ENCODE peak calls at places on chromosomes 11 and 22, in eight cellular contexts. One of them, this sample, is unnamed.

GRCh38 chr22:42682113-42682851 is 33.1 kb upstream of the CYB5R3 start:
- DNase-seq in SK-N-SH: no peak
- DNase-seq in IMR-90: no peak
- DNase-seq in K562: no peak
- DNase-seq in HCT116: no peak
- DNase-seq in GM12878: no peak
- DNase-seq in A549: no peak
- DNase-seq in HepG2: no peak
- DNase-seq in this sample: no peak

GRCh38 chr22:40517631-40518030 is 118.9 kb downstream of the MRTFA start:
- DNase-seq in IMR-90: no peak
- DNase-seq in HCT116: no peak
- DNase-seq in A549: no peak
- DNase-seq in GM12878: no peak
- DNase-seq in HepG2: no peak
- DNase-seq in SK-N-SH: no peak
- DNase-seq in K562: no peak
- DNase-seq in this sample: no peak

GRCh38 chr22:38467904-38468760 is at the start of gene KDELR3:
- DNase-seq in SK-N-SH: peak
- DNase-seq in HepG2: no peak
- DNase-seq in K562: peak
- DNase-seq in GM12878: no peak
- DNase-seq in A549: peak
- DNase-seq in IMR-90: peak
- DNase-seq in HCT116: peak
- DNase-seq in this sample: no peak

GRCh38 chr11:637593-638507 is 781 bp downstream of the DRD4 start:
- DNase-seq in GM12878: no peak
- DNase-seq in HepG2: no peak
- DNase-seq in HCT116: no peak
- DNase-seq in IMR-90: no peak
- DNase-seq in A549: no peak
- DNase-seq in K562: no peak
- DNase-seq in SK-N-SH: peak
- DNase-seq in this sample: peak

GRCh38 chr22:31846161-31847115 is 92.6 kb downstream of the DEPDC5 start:
- DNase-seq in IMR-90: peak
- DNase-seq in K562: peak
- DNase-seq in GM12878: no peak
- DNase-seq in SK-N-SH: peak
- DNase-seq in A549: peak
- DNase-seq in HCT116: no peak
- DNase-seq in HepG2: no peak
- DNase-seq in this sample: no peak

GRCh38 chr22:29457730-29458129 is 19.3 kb downstream of the RFPL1 start:
- DNase-seq in HCT116: peak
- DNase-seq in K562: peak
- DNase-seq in IMR-90: peak
- DNase-seq in SK-N-SH: peak
- DNase-seq in A549: peak
- DNase-seq in GM12878: peak
- DNase-seq in HepG2: peak
- DNase-seq in this sample: no peak

GRCh38 chr11:61162092-61162935 is 1.1 kb upstream of the VPS37C start:
- DNase-seq in SK-N-SH: peak
- DNase-seq in HepG2: peak
- DNase-seq in K562: peak
- DNase-seq in IMR-90: peak
- DNase-seq in A549: peak
- DNase-seq in HCT116: peak
- DNase-seq in GM12878: no peak
- DNase-seq in this sample: no peak

GRCh38 chr11:73152861-73153483 is 10.9 kb upstream of the FCHSD2 start:
- DNase-seq in K562: no peak
- DNase-seq in A549: no peak
- DNase-seq in GM12878: peak
- DNase-seq in HepG2: no peak
- DNase-seq in SK-N-SH: no peak
- DNase-seq in HCT116: no peak
- DNase-seq in IMR-90: no peak
- DNase-seq in this sample: no peak

GRCh38 chr22:22833059-22833458 is 54.6 kb upstream of the IGLL5 start:
- DNase-seq in SK-N-SH: no peak
- DNase-seq in HepG2: no peak
- DNase-seq in A549: no peak
- DNase-seq in HCT116: no peak
- DNase-seq in K562: no peak
- DNase-seq in GM12878: no peak
- DNase-seq in IMR-90: no peak
- DNase-seq in this sample: no peak

GRCh38 chr11:104366321-104366734 is 202.4 kb upstream of the PDGFD start:
- DNase-seq in A549: no peak
- DNase-seq in SK-N-SH: no peak
- DNase-seq in HCT116: no peak
- DNase-seq in IMR-90: no peak
- DNase-seq in GM12878: no peak
- DNase-seq in K562: peak
- DNase-seq in HepG2: no peak
- DNase-seq in this sample: no peak

GRCh38 chr11:34151916-34152845 is 46.8 kb downstream of the NAT10 start:
- DNase-seq in A549: no peak
- DNase-seq in HCT116: no peak
- DNase-seq in GM12878: no peak
- DNase-seq in SK-N-SH: no peak
- DNase-seq in IMR-90: no peak
- DNase-seq in K562: no peak
- DNase-seq in HepG2: no peak
- DNase-seq in this sample: no peak

GRCh38 chr11:62445314-62445740 is 26.5 kb downstream of the SCGB1A1 start:
- DNase-seq in HCT116: no peak
- DNase-seq in SK-N-SH: no peak
- DNase-seq in GM12878: no peak
- DNase-seq in K562: no peak
- DNase-seq in IMR-90: peak
- DNase-seq in A549: no peak
- DNase-seq in HepG2: no peak
- DNase-seq in this sample: no peak

GRCh38 chr11:2595205-2595604 is 104.6 kb downstream of the KCNQ1OT1 start:
- DNase-seq in K562: no peak
- DNase-seq in IMR-90: no peak
- DNase-seq in GM12878: no peak
- DNase-seq in HepG2: no peak
- DNase-seq in HCT116: no peak
- DNase-seq in A549: no peak
- DNase-seq in SK-N-SH: no peak
- DNase-seq in this sample: no peak
- TF ChIP-seq RAD21 in K562: no peak
- TF ChIP-seq RAD21 in IMR-90: no peak
- TF ChIP-seq RAD21 in GM12878: no peak
- TF ChIP-seq RAD21 in HepG2: no peak
- TF ChIP-seq RAD21 in HCT116: no peak
- TF ChIP-seq RAD21 in A549: no peak
- TF ChIP-seq RAD21 in SK-N-SH: no peak
- TF ChIP-seq RAD21 in this sample: no peak

GRCh38 chr11:19194620-19195308 is 7.0 kb downstream of the CSRP3 start:
- DNase-seq in HepG2: no peak
- DNase-seq in SK-N-SH: no peak
- DNase-seq in HCT116: no peak
- DNase-seq in GM12878: no peak
- DNase-seq in IMR-90: no peak
- DNase-seq in K562: no peak
- DNase-seq in A549: no peak
- DNase-seq in this sample: no peak

GRCh38 chr11:19199037-19199436 is 2.7 kb downstream of the CSRP3 start:
- DNase-seq in IMR-90: no peak
- DNase-seq in GM12878: no peak
- DNase-seq in HepG2: no peak
- DNase-seq in SK-N-SH: no peak
- DNase-seq in K562: no peak
- DNase-seq in A549: no peak
- DNase-seq in HCT116: no peak
- DNase-seq in this sample: no peak

GRCh38 chr11:19191530-19192169 is 10.1 kb downstream of the CSRP3 start:
- DNase-seq in HepG2: peak
- DNase-seq in HCT116: no peak
- DNase-seq in GM12878: no peak
- DNase-seq in A549: no peak
- DNase-seq in SK-N-SH: peak
- DNase-seq in K562: no peak
- DNase-seq in IMR-90: no peak
- DNase-seq in this sample: no peak

GRCh38 chr11:19196458-19196857 is 5.3 kb downstream of the CSRP3 start:
- DNase-seq in HepG2: no peak
- DNase-seq in A549: no peak
- DNase-seq in HCT116: no peak
- DNase-seq in SK-N-SH: no peak
- DNase-seq in IMR-90: no peak
- DNase-seq in K562: no peak
- DNase-seq in GM12878: no peak
- DNase-seq in this sample: no peak

DNA sequence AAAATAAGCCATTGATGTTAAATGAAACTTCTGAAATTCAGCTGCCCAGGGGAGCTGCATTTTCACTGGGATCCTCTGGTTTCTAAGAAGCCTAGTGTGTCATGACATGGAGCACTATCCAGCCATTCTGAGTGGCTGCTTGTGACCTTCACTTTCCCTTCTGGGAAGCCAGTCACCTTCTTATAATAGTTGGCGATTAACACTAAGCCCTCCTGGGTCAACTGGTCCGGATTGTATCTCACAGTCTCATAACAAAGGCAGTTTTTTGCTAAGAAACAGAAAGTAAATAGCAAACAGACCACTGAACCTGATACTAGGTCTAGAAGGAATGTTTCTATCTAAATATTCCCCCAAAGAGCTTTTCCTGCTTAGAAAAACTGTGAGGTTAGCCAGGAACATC is 7.9 kb downstream of the CSRP3 start:
- DNase-seq in SK-N-SH: no peak
- DNase-seq in IMR-90: no peak
- DNase-seq in A549: no peak
- DNase-seq in HCT116: no peak
- DNase-seq in K562: no peak
- DNase-seq in GM12878: no peak
- DNase-seq in HepG2: no peak
- DNase-seq in this sample: no peak
- TF ChIP-seq RAD21 in SK-N-SH: no peak
- TF ChIP-seq RAD21 in IMR-90: no peak
- TF ChIP-seq RAD21 in A549: no peak
- TF ChIP-seq RAD21 in HCT116: no peak
- TF ChIP-seq RAD21 in K562: no peak
- TF ChIP-seq RAD21 in GM12878: no peak
- TF ChIP-seq RAD21 in HepG2: no peak
- TF ChIP-seq RAD21 in this sample: no peak

GRCh38 chr11:66409226-66409625 is 11.6 kb upstream of the NPAS4 start:
- DNase-seq in HCT116: no peak
- DNase-seq in GM12878: no peak
- DNase-seq in A549: no peak
- DNase-seq in IMR-90: no peak
- DNase-seq in SK-N-SH: no peak
- DNase-seq in HepG2: no peak
- DNase-seq in K562: no peak
- DNase-seq in this sample: no peak

GRCh38 chr11:66407651-66408050 is 13.2 kb upstream of the NPAS4 start:
- DNase-seq in IMR-90: no peak
- DNase-seq in GM12878: no peak
- DNase-seq in HepG2: no peak
- DNase-seq in K562: peak
- DNase-seq in A549: no peak
- DNase-seq in HCT116: no peak
- DNase-seq in SK-N-SH: no peak
- DNase-seq in this sample: no peak

GRCh38 chr11:66410191-66410590 is 10.6 kb upstream of the NPAS4 start:
- DNase-seq in SK-N-SH: no peak
- DNase-seq in HCT116: no peak
- DNase-seq in IMR-90: no peak
- DNase-seq in GM12878: no peak
- DNase-seq in K562: no peak
- DNase-seq in A549: no peak
- DNase-seq in HepG2: no peak
- DNase-seq in this sample: no peak

GRCh38 chr11:66411323-66411722 is 9.5 kb upstream of the NPAS4 start:
- DNase-seq in A549: no peak
- DNase-seq in GM12878: no peak
- DNase-seq in HepG2: no peak
- DNase-seq in K562: no peak
- DNase-seq in HCT116: no peak
- DNase-seq in SK-N-SH: no peak
- DNase-seq in IMR-90: no peak
- DNase-seq in this sample: no peak

DNA sequence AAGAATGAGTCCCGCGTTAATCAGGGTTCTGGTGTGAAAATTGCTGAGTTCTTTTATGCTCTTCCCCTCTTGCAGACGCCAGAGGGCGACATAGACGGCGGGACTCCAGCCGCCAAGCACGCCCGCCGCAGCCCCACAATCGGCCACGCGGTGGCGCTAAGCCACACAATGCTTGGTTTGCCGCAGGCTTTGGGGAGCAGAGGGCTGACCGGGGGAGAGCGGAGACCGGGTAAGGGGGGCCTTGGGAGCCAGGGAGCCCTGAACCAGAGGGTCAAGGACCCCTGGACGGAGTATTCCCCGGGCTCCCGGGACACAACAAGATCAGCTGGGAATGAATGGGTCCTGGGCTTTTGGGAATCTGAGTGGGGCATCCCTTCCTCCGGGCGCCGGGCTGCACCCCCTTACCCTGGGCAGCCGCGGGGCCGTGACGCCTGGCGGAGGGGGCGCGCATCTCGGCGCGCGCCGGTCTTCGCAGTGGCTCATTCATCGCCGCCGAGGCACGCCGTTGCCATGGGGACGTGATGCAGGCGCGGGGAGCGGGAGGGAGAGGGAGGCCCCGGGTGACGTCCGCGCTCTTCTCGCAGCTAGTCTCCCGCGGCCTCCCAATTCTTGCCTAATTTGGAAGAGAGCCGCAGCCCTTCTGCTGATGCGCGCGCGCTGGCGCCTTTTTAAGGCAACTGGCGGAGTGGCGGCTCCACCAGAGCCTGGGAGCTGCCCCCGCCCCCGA is 12.2 kb upstream of the NPAS4 start:
- DNase-seq in HCT116: peak
- DNase-seq in K562: peak
- DNase-seq in IMR-90: peak
- DNase-seq in GM12878: peak
- DNase-seq in A549: peak
- DNase-seq in SK-N-SH: peak
- DNase-seq in HepG2: peak
- DNase-seq in this sample: peak
- TF ChIP-seq RAD21 in HCT116: peak
- TF ChIP-seq RAD21 in K562: peak
- TF ChIP-seq RAD21 in IMR-90: peak
- TF ChIP-seq RAD21 in GM12878: peak
- TF ChIP-seq RAD21 in A549: peak
- TF ChIP-seq RAD21 in SK-N-SH: peak
- TF ChIP-seq RAD21 in HepG2: peak
- TF ChIP-seq RAD21 in this sample: peak

DNA sequence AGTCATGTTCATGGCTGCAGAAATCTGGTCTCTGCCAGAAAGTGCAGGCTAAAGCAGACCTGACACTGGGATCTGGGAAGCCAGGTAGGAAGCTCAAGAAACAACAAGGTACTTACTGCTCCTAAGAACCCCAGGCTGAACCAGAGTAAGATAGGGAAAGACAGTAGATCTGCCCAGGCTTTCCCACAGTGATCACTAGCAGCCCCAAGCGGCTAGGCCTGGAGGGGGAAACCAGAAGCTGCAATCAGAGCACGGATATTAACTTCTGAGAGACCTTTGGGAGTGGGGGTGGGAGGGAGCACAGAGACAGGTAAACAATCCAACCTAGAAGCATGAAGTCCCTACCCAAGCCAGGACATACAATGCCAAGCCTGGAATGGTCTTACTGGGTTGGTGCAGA is 135.2 kb upstream of the C11orf58 start:
- DNase-seq in GM12878: no peak
- DNase-seq in IMR-90: no peak
- DNase-seq in HepG2: no peak
- DNase-seq in SK-N-SH: no peak
- DNase-seq in A549: no peak
- DNase-seq in K562: peak
- DNase-seq in HCT116: no peak
- DNase-seq in this sample: no peak
- TF ChIP-seq RAD21 in GM12878: no peak
- TF ChIP-seq RAD21 in IMR-90: no peak
- TF ChIP-seq RAD21 in HepG2: no peak
- TF ChIP-seq RAD21 in SK-N-SH: no peak
- TF ChIP-seq RAD21 in A549: no peak
- TF ChIP-seq RAD21 in K562: no peak
- TF ChIP-seq RAD21 in HCT116: no peak
- TF ChIP-seq RAD21 in this sample: peak